ENCODE peak calls at places on chromosome 14, in seven cellular contexts. One of them, this sample, is unnamed.

GRCh38 chr14:64942531-64943111 is at the start of gene GPX2:
- DNase-seq in SK-N-SH: no peak
- DNase-seq in GM12892: no peak
- DNase-seq in GM12878: no peak
- DNase-seq in H1: no peak
- DNase-seq in HepG2: peak
- DNase-seq in K562: no peak
- DNase-seq in this sample: no peak

GRCh38 chr14:101557811-101558738 is 3.2 kb upstream of the DIO3 start:
- DNase-seq in HepG2: peak
- DNase-seq in GM12892: no peak
- DNase-seq in H1: no peak
- DNase-seq in GM12878: no peak
- DNase-seq in SK-N-SH: peak
- DNase-seq in K562: peak
- DNase-seq in this sample: no peak

GRCh38 chr14:60093088-60093487 is 1.4 kb downstream of the PCNX4 start:
- DNase-seq in HepG2: no peak
- DNase-seq in SK-N-SH: no peak
- DNase-seq in K562: no peak
- DNase-seq in H1: no peak
- DNase-seq in GM12892: no peak
- DNase-seq in GM12878: no peak
- DNase-seq in this sample: no peak

GRCh38 chr14:75673345-75673744 is 12.3 kb downstream of the TTLL5 start:
- DNase-seq in K562: no peak
- DNase-seq in SK-N-SH: no peak
- DNase-seq in H1: no peak
- DNase-seq in HepG2: no peak
- DNase-seq in GM12892: no peak
- DNase-seq in GM12878: peak
- DNase-seq in this sample: no peak

GRCh38 chr14:32560213-32560857 is 231.2 kb downstream of the AKAP6 start:
- DNase-seq in K562: peak
- DNase-seq in SK-N-SH: peak
- DNase-seq in H1: no peak
- DNase-seq in HepG2: peak
- DNase-seq in GM12878: no peak
- DNase-seq in GM12892: no peak
- DNase-seq in this sample: peak

GRCh38 chr14:102986810-102987579 is 64.5 kb downstream of the AMN start:
- DNase-seq in GM12892: no peak
- DNase-seq in GM12878: no peak
- DNase-seq in K562: no peak
- DNase-seq in H1: no peak
- DNase-seq in SK-N-SH: no peak
- DNase-seq in HepG2: peak
- DNase-seq in this sample: no peak

GRCh38 chr14:61927015-61927414 is 164.8 kb downstream of the SNAPC1 start:
- DNase-seq in SK-N-SH: no peak
- DNase-seq in GM12878: no peak
- DNase-seq in GM12892: no peak
- DNase-seq in H1: no peak
- DNase-seq in K562: no peak
- DNase-seq in HepG2: no peak
- DNase-seq in this sample: no peak

GRCh38 chr14:75523771-75524171 is 1.5 kb downstream of the BATF start:
- DNase-seq in SK-N-SH: no peak
- DNase-seq in GM12878: no peak
- DNase-seq in HepG2: no peak
- DNase-seq in GM12892: no peak
- DNase-seq in H1: no peak
- DNase-seq in K562: no peak
- DNase-seq in this sample: no peak

GRCh38 chr14:83798421-83798820 is 1731.5 kb upstream of the FLRT2 start:
- DNase-seq in HepG2: no peak
- DNase-seq in K562: no peak
- DNase-seq in GM12892: no peak
- DNase-seq in SK-N-SH: no peak
- DNase-seq in H1: no peak
- DNase-seq in GM12878: no peak
- DNase-seq in this sample: no peak

GRCh38 chr14:104107611-104108569 is 22.4 kb downstream of the ASPG start:
- DNase-seq in SK-N-SH: peak
- DNase-seq in H1: no peak
- DNase-seq in GM12892: no peak
- DNase-seq in K562: peak
- DNase-seq in HepG2: no peak
- DNase-seq in GM12878: no peak
- DNase-seq in this sample: no peak

GRCh38 chr14:61288720-61289119 is 7.6 kb upstream of the TMEM30B start:
- DNase-seq in K562: no peak
- DNase-seq in GM12878: no peak
- DNase-seq in GM12892: no peak
- DNase-seq in H1: no peak
- DNase-seq in SK-N-SH: no peak
- DNase-seq in HepG2: no peak
- DNase-seq in this sample: no peak

GRCh38 chr14:93430889-93431670 is at the start of gene UNC79:
- DNase-seq in HepG2: no peak
- DNase-seq in GM12892: no peak
- DNase-seq in H1: peak
- DNase-seq in SK-N-SH: peak
- DNase-seq in GM12878: no peak
- DNase-seq in K562: peak
- DNase-seq in this sample: no peak

GRCh38 chr14:55600784-55601561 is 21.0 kb downstream of the KTN1 start:
- DNase-seq in K562: no peak
- DNase-seq in HepG2: no peak
- DNase-seq in H1: no peak
- DNase-seq in GM12892: no peak
- DNase-seq in SK-N-SH: no peak
- DNase-seq in GM12878: no peak
- DNase-seq in this sample: no peak

GRCh38 chr14:56760164-56760914 is 49.9 kb downstream of the OTX2 start:
- DNase-seq in SK-N-SH: no peak
- DNase-seq in K562: no peak
- DNase-seq in H1: no peak
- DNase-seq in GM12878: no peak
- DNase-seq in GM12892: no peak
- DNase-seq in HepG2: no peak
- DNase-seq in this sample: no peak

DNA sequence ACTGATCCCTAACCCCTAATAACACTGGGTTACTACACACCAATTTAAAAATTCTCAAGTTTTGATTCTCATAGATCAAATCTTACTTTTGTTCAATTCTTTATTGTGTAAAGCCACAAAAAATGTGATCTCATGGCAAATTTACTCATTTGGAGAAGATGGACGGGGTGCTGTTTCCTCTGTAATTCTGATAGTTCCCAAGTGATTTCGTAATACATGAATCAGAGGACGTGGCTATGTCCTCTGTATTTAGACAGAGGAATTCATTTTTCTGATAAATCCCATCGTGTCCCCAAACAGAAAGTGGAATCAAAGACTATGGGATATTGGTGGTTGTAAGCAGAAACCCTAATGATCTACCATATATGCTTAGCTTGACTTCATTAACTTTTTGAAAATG is 76.6 kb upstream of the GNG2 start:
- DNase-seq in HepG2: no peak
- DNase-seq in GM12892: no peak
- DNase-seq in SK-N-SH: no peak
- DNase-seq in GM12878: no peak
- DNase-seq in H1: no peak
- DNase-seq in K562: no peak
- DNase-seq in this sample: no peak
- TF ChIP-seq TAF1 in HepG2: no peak
- TF ChIP-seq TAF1 in GM12892: no peak
- TF ChIP-seq TAF1 in SK-N-SH: no peak
- TF ChIP-seq TAF1 in GM12878: no peak
- TF ChIP-seq TAF1 in H1: no peak
- TF ChIP-seq TAF1 in K562: no peak
- TF ChIP-seq TAF1 in this sample: no peak

GRCh38 chr14:63677891-63678379 is 36.3 kb upstream of the WDR89 start:
- DNase-seq in HepG2: no peak
- DNase-seq in H1: no peak
- DNase-seq in K562: no peak
- DNase-seq in GM12892: no peak
- DNase-seq in GM12878: no peak
- DNase-seq in SK-N-SH: no peak
- DNase-seq in this sample: no peak
- TF ChIP-seq TAF1 in HepG2: no peak
- TF ChIP-seq TAF1 in H1: no peak
- TF ChIP-seq TAF1 in K562: no peak
- TF ChIP-seq TAF1 in GM12892: no peak
- TF ChIP-seq TAF1 in GM12878: no peak
- TF ChIP-seq TAF1 in SK-N-SH: no peak
- TF ChIP-seq TAF1 in this sample: no peak

DNA sequence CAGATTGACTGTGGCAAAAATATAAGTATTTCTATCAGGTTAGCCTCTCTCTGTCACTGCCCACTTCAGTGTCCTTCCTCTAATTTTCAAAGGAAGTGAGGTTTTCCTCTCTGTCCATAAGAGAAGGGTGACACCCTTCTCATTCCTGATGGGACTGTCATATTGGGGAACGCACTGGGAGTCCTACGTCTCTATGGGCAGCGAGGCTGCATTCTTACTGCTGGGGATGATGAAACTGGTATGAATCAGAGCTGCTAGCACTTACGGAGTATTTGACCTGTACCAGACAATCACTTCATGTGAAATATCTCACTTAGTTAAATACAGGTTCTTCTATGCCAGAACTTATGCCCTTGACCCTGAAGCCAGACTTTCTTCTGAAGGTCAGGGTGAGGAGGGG is 436.3 kb downstream of the DPF3 start:
- DNase-seq in HepG2: no peak
- DNase-seq in SK-N-SH: no peak
- DNase-seq in GM12878: no peak
- DNase-seq in H1: no peak
- DNase-seq in K562: no peak
- DNase-seq in GM12892: no peak
- DNase-seq in this sample: no peak
- TF ChIP-seq TAF1 in HepG2: no peak
- TF ChIP-seq TAF1 in SK-N-SH: no peak
- TF ChIP-seq TAF1 in GM12878: no peak
- TF ChIP-seq TAF1 in H1: no peak
- TF ChIP-seq TAF1 in K562: no peak
- TF ChIP-seq TAF1 in GM12892: no peak
- TF ChIP-seq TAF1 in this sample: no peak

DNA sequence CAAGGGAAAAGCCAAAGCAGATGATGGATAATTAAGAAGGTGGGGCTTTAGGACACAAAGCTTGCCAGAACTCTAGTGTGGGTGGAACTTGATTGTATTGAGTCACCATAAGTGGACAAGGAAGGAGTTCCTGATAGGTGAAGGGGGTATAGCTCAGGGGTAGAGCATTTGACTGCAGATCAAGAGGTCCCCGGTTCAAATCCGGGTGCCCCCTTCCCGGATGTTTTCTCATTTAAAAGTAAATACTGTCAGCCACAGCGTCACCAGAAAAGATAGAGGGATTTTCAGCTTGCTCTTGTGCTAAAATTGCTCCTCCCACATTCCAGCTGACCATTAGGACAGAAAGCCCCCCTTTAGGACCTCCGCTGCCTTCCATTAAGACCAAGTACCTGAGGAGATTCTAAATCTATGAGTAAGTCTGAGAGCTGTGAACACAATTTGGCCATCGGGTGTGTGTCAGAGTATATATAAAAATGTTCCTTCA is 36.6 kb downstream of the DCAF4 start:
- DNase-seq in K562: peak
- DNase-seq in GM12878: no peak
- DNase-seq in SK-N-SH: no peak
- DNase-seq in H1: peak
- DNase-seq in GM12892: no peak
- DNase-seq in HepG2: peak
- DNase-seq in this sample: no peak
- TF ChIP-seq TAF1 in K562: no peak
- TF ChIP-seq TAF1 in GM12878: no peak
- TF ChIP-seq TAF1 in SK-N-SH: no peak
- TF ChIP-seq TAF1 in H1: no peak
- TF ChIP-seq TAF1 in GM12892: no peak
- TF ChIP-seq TAF1 in HepG2: no peak
- TF ChIP-seq TAF1 in this sample: no peak

GRCh38 chr14:91406451-91406850 is 11.2 kb downstream of the CCDC88C start:
- DNase-seq in K562: no peak
- DNase-seq in GM12892: no peak
- DNase-seq in GM12878: no peak
- DNase-seq in H1: no peak
- DNase-seq in HepG2: no peak
- DNase-seq in SK-N-SH: no peak
- DNase-seq in this sample: no peak

GRCh38 chr14:91412939-91413338 is 4.7 kb downstream of the CCDC88C start:
- DNase-seq in H1: no peak
- DNase-seq in K562: no peak
- DNase-seq in SK-N-SH: no peak
- DNase-seq in GM12878: no peak
- DNase-seq in GM12892: no peak
- DNase-seq in HepG2: no peak
- DNase-seq in this sample: no peak

GRCh38 chr14:91410781-91411536 is 6.7 kb downstream of the CCDC88C start:
- DNase-seq in HepG2: no peak
- DNase-seq in H1: no peak
- DNase-seq in K562: no peak
- DNase-seq in SK-N-SH: no peak
- DNase-seq in GM12878: no peak
- DNase-seq in GM12892: no peak
- DNase-seq in this sample: no peak

GRCh38 chr14:91406982-91407381 is 10.6 kb downstream of the CCDC88C start:
- DNase-seq in GM12878: no peak
- DNase-seq in HepG2: no peak
- DNase-seq in SK-N-SH: no peak
- DNase-seq in GM12892: no peak
- DNase-seq in H1: no peak
- DNase-seq in K562: no peak
- DNase-seq in this sample: no peak

DNA sequence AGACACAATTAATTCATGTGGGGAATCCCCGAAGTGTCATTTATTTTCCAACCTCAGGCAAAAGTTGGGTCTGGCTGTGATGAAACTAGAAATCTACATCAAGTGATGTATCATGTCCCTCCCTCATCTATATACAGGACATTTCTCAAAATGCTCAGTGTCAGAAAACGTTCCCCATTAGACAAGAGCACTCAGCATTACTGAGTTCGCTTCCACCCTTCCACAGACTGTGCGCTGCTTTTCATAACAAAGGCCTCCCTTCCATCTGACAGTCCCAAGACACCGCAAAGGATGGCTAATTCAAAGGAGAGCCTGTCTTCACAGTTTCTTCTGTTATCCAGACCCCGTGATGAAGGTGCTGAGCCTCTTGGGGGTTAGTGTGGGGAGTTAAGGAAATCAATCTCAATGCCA is 7.6 kb downstream of the CCDC88C start:
- DNase-seq in K562: no peak
- DNase-seq in HepG2: no peak
- DNase-seq in GM12892: no peak
- DNase-seq in H1: no peak
- DNase-seq in SK-N-SH: no peak
- DNase-seq in GM12878: no peak
- DNase-seq in this sample: no peak
- TF ChIP-seq TAF1 in K562: no peak
- TF ChIP-seq TAF1 in HepG2: no peak
- TF ChIP-seq TAF1 in GM12892: no peak
- TF ChIP-seq TAF1 in H1: no peak
- TF ChIP-seq TAF1 in SK-N-SH: no peak
- TF ChIP-seq TAF1 in GM12878: no peak
- TF ChIP-seq TAF1 in this sample: no peak

This sample was measured in GM12891.